ENCODE peak calls at places on chromosomes 11 and 22, in seven cellular contexts. F, J, U, A, Z, O and S are unnamed samples. For H3K4me1 and H3K27me3, the result is how much of the 10 kb centered on the place peaks cover.

GRCh38 chr11:113977071-113977490 is 2.2 kb downstream of the HTR3A start:
- DNase-seq in O (no peak), F (no peak), Z (no peak), J (no peak), U (no peak), A (no peak), S (no peak)

GRCh38 chr11:12653729-12654128 is 20.5 kb upstream of the TEAD1 start:
- DNase-seq in Z (no peak), U (no peak), A (no peak), J (no peak), F (no peak), O (no peak), S (no peak)

GRCh38 chr22:18023509-18024275 is 669 bp downstream of the MICAL3 start:
- DNase-seq in U (peak), O (peak), J (peak), F (peak), A (peak), Z (peak), S (peak)

GRCh38 chr22:25780673-25781072 is 38.7 kb downstream of the MYO18B start:
- DNase-seq in U (no peak), F (no peak), O (no peak), J (no peak), A (no peak), Z (no peak), S (no peak)

GRCh38 chr11:46026616-46027293 is 94.5 kb downstream of the PHF21A start:
- DNase-seq in A (no peak), F (no peak), J (no peak), U (no peak), Z (no peak), O (no peak), S (no peak)

GRCh38 chr11:65442952-65443351 is 20.4 kb downstream of the NEAT1 start:
- DNase-seq in J (no peak), F (no peak), U (no peak), O (peak), A (no peak), Z (no peak), S (no peak)

GRCh38 chr11:17353228-17354021 is 1.8 kb downstream of the NCR3LG1 start:
- DNase-seq in A (peak), F (peak), O (peak), Z (peak), J (peak), U (peak), S (peak)

GRCh38 chr11:131749100-131749499 is 378.7 kb downstream of the NTM start:
- DNase-seq in U (no peak), F (no peak), J (no peak), O (no peak), A (no peak), Z (no peak), S (no peak)

GRCh38 chr11:71120346-71120963 is 131.9 kb downstream of the SHANK2 start:
- DNase-seq in U (no peak), J (no peak), O (no peak), A (peak), F (peak), Z (peak), S (no peak)

GRCh38 chr22:41845380-41846267 is 12.7 kb downstream of the SREBF2 start:
- DNase-seq in Z (peak), U (no peak), F (no peak), J (no peak), O (no peak), A (peak), S (no peak)

GRCh38 chr11:44600739-44601416 is 35.4 kb downstream of the CD82 start:
- DNase-seq in J (no peak), U (peak), O (no peak), F (no peak), A (no peak), Z (no peak), S (no peak)

GRCh38 chr11:44600261-44600660 is 34.8 kb downstream of the CD82 start:
- DNase-seq in J (no peak), A (no peak), F (no peak), Z (no peak), O (no peak), U (no peak), S (no peak)

GRCh38 chr11:44596541-44597276 is 31.2 kb downstream of the CD82 start:
- DNase-seq in J (no peak), O (no peak), Z (no peak), A (no peak), U (no peak), F (no peak), S (no peak)

GRCh38 chr11:44597358-44598009 is 32.0 kb downstream of the CD82 start:
- DNase-seq in J (no peak), Z (no peak), A (no peak), U (no peak), O (no peak), F (no peak), S (no peak)

GRCh38 chr11:44598831-44599230 is 33.4 kb downstream of the CD82 start:
- DNase-seq in J (no peak), F (no peak), Z (no peak), A (no peak), U (no peak), O (no peak), S (no peak)
- H3K4me1 ChIP-seq in J (half or more), F (under half), Z (half or more), A (under half), U (half or more), O (under half), S (half or more)

DNA sequence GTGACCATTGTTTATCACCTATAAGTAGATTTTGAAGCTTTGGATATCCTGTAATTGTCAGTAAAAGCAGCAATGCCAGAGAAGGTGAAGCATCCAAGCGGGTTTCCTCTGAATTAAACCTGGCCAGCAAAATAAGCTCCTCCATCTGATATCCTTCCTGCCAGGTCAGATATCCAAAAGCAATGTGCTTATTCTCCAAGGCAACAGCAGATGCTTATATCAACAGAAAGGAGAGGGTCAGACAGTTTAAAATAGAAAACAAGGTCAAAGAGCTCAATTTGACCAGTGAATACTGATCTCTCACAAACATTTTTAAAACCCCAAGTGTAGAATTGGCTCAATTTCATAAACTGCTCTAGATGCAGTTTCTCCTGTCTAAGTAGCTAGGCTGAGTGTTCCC is 174.0 kb upstream of the ARHGAP20 start:
- DNase-seq in Z (no peak), U (no peak), J (no peak), F (no peak), A (no peak), O (no peak), S (no peak)
- H3K27me3 ChIP-seq in Z (under half), U (under half), J (under half), F (under half), A (under half), O (under half), S (under half)

GRCh38 chr22:30025187-30025586 is 55.1 kb upstream of the HORMAD2 start:
- DNase-seq in O (no peak), F (no peak), U (no peak), Z (peak), J (no peak), A (no peak), S (no peak)
- H3K4me1 ChIP-seq in O (under half), F (under half), U (under half), Z (half or more), J (under half), A (under half), S (under half)

DNA sequence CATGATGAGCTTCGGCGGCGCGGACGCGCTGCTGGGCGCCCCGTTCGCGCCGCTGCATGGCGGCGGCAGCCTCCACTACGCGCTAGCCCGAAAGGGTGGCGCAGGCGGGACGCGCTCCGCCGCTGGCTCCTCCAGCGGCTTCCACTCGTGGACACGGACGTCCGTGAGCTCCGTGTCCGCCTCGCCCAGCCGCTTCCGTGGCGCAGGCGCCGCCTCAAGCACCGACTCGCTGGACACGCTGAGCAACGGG is 169 bp downstream of the NEFH start:
- DNase-seq in A (no peak), F (no peak), J (no peak), Z (no peak), O (no peak), U (no peak), S (no peak)
- H3K27me3 ChIP-seq in A (half or more), F (under half), J (under half), Z (half or more), O (under half), U (under half), S (under half)

DNA sequence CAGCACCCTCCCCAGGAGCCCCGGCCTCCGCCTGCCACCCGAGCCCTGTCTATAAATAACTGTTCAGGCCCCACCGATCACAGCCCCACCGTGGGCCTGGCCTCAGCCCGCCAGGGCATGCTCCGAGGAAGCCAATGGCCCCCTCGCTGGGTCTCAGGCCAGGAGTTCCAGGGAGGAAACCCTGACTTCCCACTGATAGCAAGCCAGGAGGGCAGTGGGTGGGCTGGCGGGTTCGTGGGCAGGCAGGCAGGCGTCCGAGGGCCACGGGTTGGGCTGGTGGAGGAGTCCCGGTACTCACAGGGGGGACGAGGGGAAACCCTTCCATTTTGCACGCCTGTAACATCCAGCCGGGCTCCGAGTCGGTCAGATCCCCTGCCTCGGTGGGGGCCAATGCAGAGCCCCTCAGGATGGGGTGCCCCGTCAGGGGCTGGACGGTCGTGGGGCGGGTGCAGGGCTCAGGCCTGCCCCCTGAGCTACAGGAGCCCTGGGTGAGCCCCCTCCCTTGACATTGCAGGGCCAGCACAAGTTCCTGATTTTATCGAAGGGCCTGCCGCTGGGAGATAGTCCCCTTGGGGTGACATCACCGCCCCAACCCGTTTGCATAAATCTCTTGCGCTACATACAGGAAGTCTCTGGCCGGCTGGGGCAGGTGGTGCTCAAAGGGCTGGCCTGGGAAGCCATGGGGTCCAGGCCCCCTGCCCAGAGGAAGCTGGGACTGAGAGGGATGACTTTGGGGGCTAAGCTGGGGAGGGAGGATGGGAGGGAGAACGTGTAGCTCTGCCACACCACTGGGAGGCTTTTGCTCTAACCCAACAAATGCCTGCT is at the start of gene SPI1:
- DNase-seq in O (no peak), U (peak), F (no peak), A (no peak), J (peak), Z (peak), S (no peak)
- H3K4me1 ChIP-seq in O (under half), U (under half), F (under half), A (under half), J (under half), Z (under half), S (under half)

GRCh38 chr11:419248-420005 is 4.6 kb upstream of the SIGIRR start:
- DNase-seq in F (no peak), Z (no peak), J (no peak), U (peak), O (no peak), A (no peak), S (no peak)
- H3K27me3 ChIP-seq in F (under half), Z (half or more), J (under half), U (under half), O (under half), A (half or more), S (under half)

GRCh38 chr11:117219001-117219400 is 12.9 kb downstream of the PCSK7 start:
- DNase-seq in J (no peak), Z (no peak), U (no peak), F (no peak), O (no peak), A (no peak), S (no peak)
- H3K4me1 ChIP-seq in J (half or more), Z (half or more), U (half or more), F (under half), O (under half), A (under half), S (half or more)

DNA sequence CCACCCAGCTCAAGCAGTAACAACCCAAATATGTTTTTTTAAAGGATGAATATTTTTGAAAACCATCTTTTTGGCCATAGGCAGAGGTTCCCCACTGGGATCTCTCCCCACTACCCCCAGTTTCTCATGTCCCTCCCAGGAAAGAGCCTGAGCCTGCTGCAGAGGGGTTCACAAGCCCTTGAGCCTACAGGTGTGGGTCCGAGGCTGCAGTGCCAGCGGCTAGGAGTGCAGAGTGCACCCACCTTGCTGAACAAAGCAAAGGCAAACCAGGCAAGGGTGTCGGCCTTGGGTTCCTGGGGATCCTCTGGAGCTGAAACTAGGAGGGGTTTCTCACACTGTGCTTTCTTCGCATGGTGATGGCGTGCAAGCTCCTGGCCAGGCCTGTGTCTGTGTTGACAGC is 35.0 kb downstream of the GNAZ start:
- DNase-seq in A (no peak), O (no peak), U (no peak), Z (no peak), J (no peak), F (no peak), S (no peak)
- H3K27me3 ChIP-seq in A (under half), O (under half), U (under half), Z (under half), J (under half), F (under half), S (under half)

GRCh38 chr22:39177791-39178190 is 25.3 kb upstream of the CBX7 start:
- DNase-seq in U (peak), J (no peak), Z (no peak), A (no peak), F (no peak), O (no peak), S (no peak)

GRCh38 chr22:39179841-39180335 is 27.4 kb upstream of the CBX7 start:
- DNase-seq in F (no peak), U (no peak), J (no peak), A (peak), Z (no peak), O (no peak), S (no peak)

GRCh38 chr22:39178206-39179111 is 26.0 kb upstream of the CBX7 start:
- DNase-seq in J (no peak), F (no peak), O (no peak), Z (no peak), A (no peak), U (no peak), S (no peak)

GRCh38 chr22:39180566-39180965 is 28.1 kb upstream of the CBX7 start:
- DNase-seq in J (no peak), U (no peak), F (no peak), Z (no peak), O (no peak), A (no peak), S (no peak)

DNA sequence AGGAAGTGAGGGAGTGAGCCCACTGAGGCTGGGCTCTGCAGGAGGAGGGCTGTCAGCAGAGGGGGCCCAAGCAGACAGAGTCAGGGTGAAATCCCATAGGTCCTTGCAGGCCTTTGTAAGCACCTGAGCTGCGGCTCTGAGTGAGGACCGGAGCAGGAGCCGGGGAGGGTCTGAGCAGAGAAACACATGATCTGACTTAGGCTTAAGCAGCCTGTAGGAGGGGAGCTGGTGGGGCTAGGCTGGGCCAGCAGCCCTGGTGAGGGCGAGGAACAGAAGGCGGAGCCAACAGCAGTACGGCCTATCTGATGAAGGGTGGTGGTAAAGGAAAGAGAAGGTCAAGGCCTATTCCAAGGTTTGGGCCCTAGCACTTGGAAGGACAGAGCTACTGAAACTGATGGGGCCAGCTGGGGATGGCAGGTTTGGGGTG is 26.9 kb upstream of the CBX7 start:
- DNase-seq in F (no peak), A (peak), U (peak), Z (no peak), O (no peak), J (no peak), S (no peak)
- H3K4me1 ChIP-seq in F (under half), A (under half), U (half or more), Z (under half), O (under half), J (under half), S (under half)